ENCODE peak calls at places on chromosome 12, in seven cellular contexts. H is CD4-positive, CD25-positive, alpha-beta regulatory T cell; A is WTC11; I is Right ventricle myocardium inferior; O is activated T-helper 1 cell treated with anti-CD3 and anti-CD28 coated beads, Interleukin-12 subunit alpha, Interleukin-12 subunit beta, Interleukin-2, Interleukin-4 antibody, amounts not matched to agents 30 ng/mL and 10 ng/mL and 1 ng/mL, durations not matched to agents 14 hours and 24 hours and 36 hours; Y is T47D; M is HTR-8/SVneo. V is an unnamed sample.

GRCh38 chr12:80282761-80283160 is 161.3 kb upstream of the PTPRQ start:
- DNase-seq in Y (no peak), M (no peak), A (no peak), O (no peak), I (no peak), H (no peak), V (no peak)

GRCh38 chr12:77667101-77667500 is 163.6 kb upstream of the NAV3 start:
- DNase-seq in I (no peak), A (no peak), O (no peak), M (no peak), Y (no peak), H (no peak), V (no peak)

GRCh38 chr12:52873832-52874572 is 25.2 kb upstream of the KRT78 start:
- DNase-seq in H (peak), Y (no peak), I (peak), O (peak), M (peak), A (peak), V (peak)

GRCh38 chr12:52380271-52380694 is 5.2 kb downstream of the KRT84 start:
- DNase-seq in I (peak), H (no peak), M (no peak), Y (peak), A (peak), O (no peak), V (peak)

GRCh38 chr12:128795530-128796361 is 28.0 kb downstream of the SLC15A4 start:
- DNase-seq in O (no peak), M (no peak), I (no peak), A (no peak), Y (no peak), H (no peak), V (no peak)

GRCh38 chr12:6285532-6286306 is 24.8 kb upstream of the PLEKHG6 start:
- DNase-seq in O (no peak), I (no peak), M (no peak), A (no peak), H (no peak), Y (no peak), V (no peak)

GRCh38 chr12:91127751-91128150 is 16.5 kb upstream of the LUM start:
- DNase-seq in H (no peak), M (no peak), A (no peak), I (no peak), O (no peak), Y (no peak), V (no peak)

GRCh38 chr12:64574837-64575236 is 35.5 kb upstream of the RASSF3 start:
- DNase-seq in O (no peak), M (no peak), Y (no peak), I (no peak), H (no peak), A (no peak), V (no peak)

GRCh38 chr12:32049956-32050355 is 56.7 kb upstream of the BICD1 start:
- DNase-seq in O (no peak), M (no peak), H (no peak), I (no peak), Y (no peak), A (no peak), V (no peak)

GRCh38 chr12:6813363-6813762 is 8.3 kb upstream of the GPR162 start:
- DNase-seq in Y (no peak), O (no peak), H (no peak), M (no peak), I (no peak), A (no peak), V (no peak)

GRCh38 chr12:70994217-70994788 is 73.8 kb upstream of the PTPRR start:
- DNase-seq in A (no peak), O (no peak), M (no peak), H (no peak), Y (no peak), I (no peak), V (no peak)

V was measured in COLO829.